ENCODE peak calls at places on chromosome 20, in five cellular contexts. One of them, this sample, is unnamed. For H3K9me3 and H3K4me1, the result is how much of the 10 kb centered on the place peaks cover.

GRCh38 chr20:20802328-20802727 is 89.9 kb upstream of the RALGAPA2 start:
- DNase-seq in tibial artery: no peak
- DNase-seq in mammary epithelial cell: no peak
- DNase-seq in HepG2: no peak
- DNase-seq in upper lobe of right lung: no peak
- DNase-seq in this sample: no peak

GRCh38 chr20:47704746-47705496 is 80.4 kb downstream of the SULF2 start:
- DNase-seq in tibial artery: no peak
- DNase-seq in mammary epithelial cell: peak
- DNase-seq in HepG2: no peak
- DNase-seq in upper lobe of right lung: no peak
- DNase-seq in this sample: peak

GRCh38 chr20:10793741-10794140 is 119.9 kb upstream of the JAG1 start:
- DNase-seq in tibial artery: no peak
- DNase-seq in mammary epithelial cell: no peak
- DNase-seq in HepG2: no peak
- DNase-seq in upper lobe of right lung: no peak
- DNase-seq in this sample: no peak

GRCh38 chr20:3194617-3195280 is 9.7 kb downstream of the DDRGK1 start:
- DNase-seq in tibial artery: no peak
- DNase-seq in mammary epithelial cell: no peak
- DNase-seq in HepG2: no peak
- DNase-seq in upper lobe of right lung: no peak
- DNase-seq in this sample: no peak

GRCh38 chr20:22586645-22587310 is 2.4 kb upstream of the FOXA2 start:
- DNase-seq in tibial artery: no peak
- DNase-seq in mammary epithelial cell: no peak
- DNase-seq in HepG2: peak
- DNase-seq in upper lobe of right lung: peak
- DNase-seq in this sample: peak

GRCh38 chr20:62775206-62775605 is 21.1 kb upstream of the MRGBP start:
- DNase-seq in tibial artery: no peak
- DNase-seq in mammary epithelial cell: no peak
- DNase-seq in HepG2: no peak
- DNase-seq in upper lobe of right lung: no peak
- DNase-seq in this sample: no peak

GRCh38 chr20:50015993-50016770 is 33.4 kb downstream of the SNAI1 start:
- DNase-seq in tibial artery: no peak
- DNase-seq in mammary epithelial cell: no peak
- DNase-seq in HepG2: peak
- DNase-seq in upper lobe of right lung: no peak
- DNase-seq in this sample: no peak

GRCh38 chr20:57753332-57754164 is 43.7 kb upstream of the PMEPA1 start:
- DNase-seq in tibial artery: peak
- DNase-seq in mammary epithelial cell: no peak
- DNase-seq in HepG2: no peak
- DNase-seq in upper lobe of right lung: peak
- DNase-seq in this sample: no peak

GRCh38 chr20:62377615-62378085 is 9.3 kb upstream of the RPS21 start:
- DNase-seq in tibial artery: peak
- DNase-seq in mammary epithelial cell: no peak
- DNase-seq in HepG2: no peak
- DNase-seq in upper lobe of right lung: no peak
- DNase-seq in this sample: peak

GRCh38 chr20:63328026-63328700 is 33.0 kb downstream of the CHRNA4 start:
- DNase-seq in tibial artery: no peak
- DNase-seq in mammary epithelial cell: no peak
- DNase-seq in HepG2: no peak
- DNase-seq in upper lobe of right lung: no peak
- DNase-seq in this sample: no peak

GRCh38 chr20:1686151-1686748 is 28.7 kb upstream of the SIRPG start:
- DNase-seq in tibial artery: no peak
- DNase-seq in mammary epithelial cell: no peak
- DNase-seq in HepG2: no peak
- DNase-seq in upper lobe of right lung: no peak
- DNase-seq in this sample: no peak

GRCh38 chr20:36043447-36043846 is 75.1 kb downstream of the CNBD2 start:
- DNase-seq in tibial artery: no peak
- DNase-seq in mammary epithelial cell: no peak
- DNase-seq in HepG2: no peak
- DNase-seq in upper lobe of right lung: no peak
- DNase-seq in this sample: no peak

GRCh38 chr20:10201321-10201870 is 17.2 kb upstream of the SNAP25 start:
- DNase-seq in tibial artery: no peak
- DNase-seq in mammary epithelial cell: no peak
- DNase-seq in HepG2: no peak
- DNase-seq in upper lobe of right lung: no peak
- DNase-seq in this sample: no peak

GRCh38 chr20:32780749-32781402 is 18.7 kb downstream of the DNMT3B start:
- DNase-seq in tibial artery: no peak
- DNase-seq in mammary epithelial cell: no peak
- DNase-seq in HepG2: no peak
- DNase-seq in upper lobe of right lung: no peak
- DNase-seq in this sample: no peak

GRCh38 chr20:61535956-61536355 is 283.9 kb downstream of the CDH4 start:
- DNase-seq in tibial artery: no peak
- DNase-seq in mammary epithelial cell: no peak
- DNase-seq in HepG2: no peak
- DNase-seq in upper lobe of right lung: no peak
- DNase-seq in this sample: no peak

GRCh38 chr20:21670981-21671380 is 34.5 kb upstream of the PAX1 start:
- DNase-seq in tibial artery: no peak
- DNase-seq in mammary epithelial cell: no peak
- DNase-seq in HepG2: no peak
- DNase-seq in upper lobe of right lung: no peak
- DNase-seq in this sample: no peak

GRCh38 chr20:63272105-63273078 is at the start of gene ARFGAP1:
- DNase-seq in tibial artery: peak
- DNase-seq in mammary epithelial cell: peak
- DNase-seq in HepG2: peak
- DNase-seq in upper lobe of right lung: peak
- DNase-seq in this sample: peak

GRCh38 chr20:6231551-6231950 is 108.7 kb upstream of the FERMT1 start:
- DNase-seq in tibial artery: no peak
- DNase-seq in mammary epithelial cell: peak
- DNase-seq in HepG2: no peak
- DNase-seq in upper lobe of right lung: no peak
- DNase-seq in this sample: no peak

GRCh38 chr20:62296724-62297448 is 5.9 kb upstream of the ADRM1 start:
- DNase-seq in tibial artery: peak
- DNase-seq in mammary epithelial cell: no peak
- DNase-seq in HepG2: no peak
- DNase-seq in upper lobe of right lung: no peak
- DNase-seq in this sample: peak

GRCh38 chr20:57391439-57392129 is 388 bp downstream of the RBM38 start:
- DNase-seq in tibial artery: peak
- DNase-seq in mammary epithelial cell: no peak
- DNase-seq in HepG2: no peak
- DNase-seq in upper lobe of right lung: peak
- DNase-seq in this sample: no peak

GRCh38 chr20:1255675-1256074 is 10.4 kb upstream of the SNPH start:
- DNase-seq in tibial artery: no peak
- DNase-seq in mammary epithelial cell: no peak
- DNase-seq in HepG2: no peak
- DNase-seq in upper lobe of right lung: no peak
- DNase-seq in this sample: no peak

GRCh38 chr20:1130849-1131248 is 12.4 kb downstream of the PSMF1 start:
- DNase-seq in tibial artery: no peak
- DNase-seq in mammary epithelial cell: no peak
- DNase-seq in HepG2: no peak
- DNase-seq in upper lobe of right lung: peak
- DNase-seq in this sample: no peak

GRCh38 chr20:19782669-19783068 is 24.6 kb downstream of the RIN2 start:
- DNase-seq in tibial artery: no peak
- DNase-seq in mammary epithelial cell: no peak
- DNase-seq in HepG2: no peak
- DNase-seq in upper lobe of right lung: no peak
- DNase-seq in this sample: no peak

GRCh38 chr20:63009988-63010769 is 3.4 kb upstream of the BHLHE23 start:
- DNase-seq in tibial artery: no peak
- DNase-seq in mammary epithelial cell: no peak
- DNase-seq in HepG2: no peak
- DNase-seq in upper lobe of right lung: no peak
- DNase-seq in this sample: no peak

GRCh38 chr20:20363449-20364015 is 4.4 kb upstream of the INSM1 start:
- DNase-seq in tibial artery: no peak
- DNase-seq in mammary epithelial cell: no peak
- DNase-seq in HepG2: no peak
- DNase-seq in upper lobe of right lung: no peak
- DNase-seq in this sample: no peak

GRCh38 chr20:6081236-6081635 is 27.4 kb upstream of the LRRN4 start:
- DNase-seq in tibial artery: no peak
- DNase-seq in mammary epithelial cell: peak
- DNase-seq in HepG2: peak
- DNase-seq in upper lobe of right lung: no peak
- DNase-seq in this sample: no peak

GRCh38 chr20:34705383-34706021 is 1.4 kb downstream of the TP53INP2 start:
- DNase-seq in tibial artery: peak
- DNase-seq in mammary epithelial cell: peak
- DNase-seq in HepG2: peak
- DNase-seq in upper lobe of right lung: no peak
- DNase-seq in this sample: peak

GRCh38 chr20:17566345-17566744 is 3.5 kb upstream of the DSTN start:
- DNase-seq in tibial artery: no peak
- DNase-seq in mammary epithelial cell: no peak
- DNase-seq in HepG2: no peak
- DNase-seq in upper lobe of right lung: no peak
- DNase-seq in this sample: no peak

GRCh38 chr20:63574156-63574828 is at the start of gene HELZ2:
- DNase-seq in tibial artery: peak
- DNase-seq in mammary epithelial cell: peak
- DNase-seq in HepG2: peak
- DNase-seq in upper lobe of right lung: peak
- DNase-seq in this sample: peak

GRCh38 chr20:57627972-57628650 is 7.9 kb upstream of the ZBP1 start:
- DNase-seq in tibial artery: no peak
- DNase-seq in mammary epithelial cell: no peak
- DNase-seq in HepG2: no peak
- DNase-seq in upper lobe of right lung: peak
- DNase-seq in this sample: peak

GRCh38 chr20:61663521-61664425 is 401.9 kb downstream of the TAF4 start:
- DNase-seq in tibial artery: no peak
- DNase-seq in mammary epithelial cell: no peak
- DNase-seq in HepG2: no peak
- DNase-seq in upper lobe of right lung: no peak
- DNase-seq in this sample: no peak

GRCh38 chr20:10316582-10316981 is 98.0 kb downstream of the SNAP25 start:
- DNase-seq in tibial artery: no peak
- DNase-seq in mammary epithelial cell: no peak
- DNase-seq in HepG2: peak
- DNase-seq in upper lobe of right lung: no peak
- DNase-seq in this sample: peak

GRCh38 chr20:56268536-56268935 is 20.0 kb downstream of the MC3R start:
- DNase-seq in tibial artery: no peak
- DNase-seq in mammary epithelial cell: no peak
- DNase-seq in HepG2: no peak
- DNase-seq in upper lobe of right lung: no peak
- DNase-seq in this sample: no peak
- H3K9me3 ChIP-seq in tibial artery: under half
- H3K9me3 ChIP-seq in mammary epithelial cell: under half
- H3K9me3 ChIP-seq in HepG2: under half
- H3K9me3 ChIP-seq in upper lobe of right lung: under half
- H3K9me3 ChIP-seq in this sample: under half

DNA sequence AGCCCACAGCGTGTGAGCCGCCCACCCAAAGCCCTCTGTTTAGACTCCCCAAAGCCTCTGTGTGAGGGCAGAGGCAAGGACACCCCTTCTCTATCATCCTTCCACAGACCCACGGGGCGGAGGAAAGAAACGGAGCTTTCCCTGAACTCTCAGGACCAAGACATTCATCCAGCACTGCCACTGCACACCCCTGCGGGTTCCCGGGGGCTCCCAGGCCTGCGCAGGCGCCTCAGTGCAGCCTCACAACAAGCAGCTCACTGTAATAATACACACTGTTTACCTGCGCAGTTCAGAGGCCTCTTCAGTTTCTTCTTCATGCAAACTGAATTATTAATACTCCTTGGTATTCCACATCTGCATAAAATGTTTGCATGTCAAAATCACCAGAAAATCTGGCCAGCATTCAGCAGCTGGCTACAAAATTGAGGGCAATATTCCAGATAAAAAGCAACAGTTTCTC is 45.6 kb downstream of the NINL start:
- DNase-seq in tibial artery: no peak
- DNase-seq in mammary epithelial cell: no peak
- DNase-seq in HepG2: no peak
- DNase-seq in upper lobe of right lung: no peak
- DNase-seq in this sample: no peak
- H3K27ac ChIP-seq in tibial artery: no peak
- H3K27ac ChIP-seq in mammary epithelial cell: no peak
- H3K27ac ChIP-seq in HepG2: peak
- H3K27ac ChIP-seq in upper lobe of right lung: peak
- H3K27ac ChIP-seq in this sample: no peak

DNA sequence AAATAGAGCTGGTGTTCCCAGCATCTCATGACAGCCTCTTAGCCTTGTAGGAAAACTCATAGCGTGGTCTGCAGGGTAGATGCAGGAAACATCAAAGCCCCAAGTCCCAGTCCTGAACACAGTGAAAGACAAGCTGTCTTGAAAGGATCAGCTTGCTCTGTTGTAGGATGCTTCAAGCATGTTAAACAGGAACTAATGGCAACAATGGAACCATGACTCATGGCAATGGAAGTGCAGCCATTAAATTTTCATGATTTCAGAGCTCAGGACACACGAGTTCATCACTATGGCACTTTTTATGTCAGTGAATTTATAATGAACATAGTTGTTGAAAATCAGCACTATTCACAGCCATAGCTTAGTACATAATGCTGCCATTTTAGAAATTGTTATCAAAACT is 367.7 kb downstream of the KIF16B start:
- DNase-seq in tibial artery: no peak
- DNase-seq in mammary epithelial cell: no peak
- DNase-seq in HepG2: no peak
- DNase-seq in upper lobe of right lung: no peak
- DNase-seq in this sample: no peak
- H3K4me1 ChIP-seq in tibial artery: under half
- H3K4me1 ChIP-seq in mammary epithelial cell: under half
- H3K4me1 ChIP-seq in HepG2: under half
- H3K4me1 ChIP-seq in upper lobe of right lung: under half
- H3K4me1 ChIP-seq in this sample: under half

GRCh38 chr20:31236953-31237352 is 20.5 kb upstream of the DEFB115 start:
- DNase-seq in tibial artery: no peak
- DNase-seq in mammary epithelial cell: no peak
- DNase-seq in HepG2: no peak
- DNase-seq in upper lobe of right lung: no peak
- DNase-seq in this sample: no peak

GRCh38 chr20:31239139-31239538 is 18.3 kb upstream of the DEFB115 start:
- DNase-seq in tibial artery: no peak
- DNase-seq in mammary epithelial cell: no peak
- DNase-seq in HepG2: no peak
- DNase-seq in upper lobe of right lung: no peak
- DNase-seq in this sample: no peak

DNA sequence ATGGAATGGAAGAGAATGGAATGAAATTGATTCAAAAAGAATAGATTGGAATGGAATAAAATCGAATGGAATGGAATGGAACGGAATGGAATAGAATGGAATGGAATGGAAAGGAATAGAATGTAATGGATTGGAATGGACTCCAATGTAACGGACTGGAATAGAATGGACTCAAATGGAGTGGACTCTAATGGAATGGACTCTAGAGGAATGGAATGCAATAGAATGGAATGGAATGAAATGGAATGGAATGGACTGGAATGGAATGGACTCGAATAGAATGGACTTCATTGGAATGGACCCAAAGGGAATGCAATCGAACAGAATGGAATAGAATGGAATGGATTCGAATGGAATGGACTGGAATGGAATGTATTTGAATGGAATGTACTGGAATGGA is 19.7 kb upstream of the DEFB115 start:
- DNase-seq in tibial artery: no peak
- DNase-seq in mammary epithelial cell: no peak
- DNase-seq in HepG2: no peak
- DNase-seq in upper lobe of right lung: no peak
- DNase-seq in this sample: no peak
- H3K9me3 ChIP-seq in tibial artery: half or more
- H3K9me3 ChIP-seq in mammary epithelial cell: half or more
- H3K9me3 ChIP-seq in HepG2: half or more
- H3K9me3 ChIP-seq in upper lobe of right lung: under half
- H3K9me3 ChIP-seq in this sample: under half

This sample was measured in testis.